ENCODE peak calls at places on chromosomes 11 and 22, in six cellular contexts. A is HepG2, O is A549, D is HEK293T, R is IMR-90, X is K562. T is an unnamed sample.

GRCh38 chr11:129380413-129380812 is 4.8 kb downstream of the BARX2 start:
- DNase-seq in X (no peak), O (no peak), D (no peak), R (no peak), A (no peak), T (no peak)

GRCh38 chr11:1570896-1571759 is 943 bp downstream of the DUSP8 start:
- DNase-seq in R (no peak), O (no peak), A (no peak), D (no peak), X (no peak), T (no peak)

GRCh38 chr22:49853981-49854791 is 542 bp downstream of the ZBED4 start:
- DNase-seq in O (no peak), R (peak), A (no peak), D (peak), X (peak), T (no peak)

GRCh38 chr11:2929511-2929879 is 275 bp upstream of the PHLDA2 start:
- DNase-seq in A (no peak), R (peak), O (peak), X (peak), D (no peak), T (no peak)

GRCh38 chr11:121964591-121964990 is 151.4 kb downstream of the BLID start:
- DNase-seq in A (no peak), R (peak), X (no peak), D (no peak), O (no peak), T (no peak)

GRCh38 chr22:25880524-25880923 is 138.5 kb downstream of the MYO18B start:
- DNase-seq in A (peak), R (no peak), O (no peak), D (no peak), X (no peak), T (peak)

GRCh38 chr11:107999759-108000455 is 8.8 kb upstream of the CUL5 start:
- DNase-seq in R (peak), D (peak), A (peak), O (peak), X (peak), T (peak)

GRCh38 chr11:66365711-66366619 is 5.6 kb downstream of the SLC29A2 start:
- DNase-seq in D (no peak), A (no peak), X (peak), R (no peak), O (no peak), T (no peak)

GRCh38 chr11:2927851-2928604 is 1.2 kb downstream of the PHLDA2 start:
- DNase-seq in O (peak), X (peak), R (peak), D (no peak), A (no peak), T (no peak)

GRCh38 chr11:109970516-109971183 is 122.5 kb upstream of the ZC3H12C start:
- DNase-seq in D (no peak), A (no peak), R (no peak), X (no peak), O (no peak), T (peak)

GRCh38 chr11:115674176-115674575 is 170.0 kb upstream of the CADM1 start:
- DNase-seq in D (no peak), X (no peak), A (no peak), O (no peak), R (peak), T (no peak)

GRCh38 chr11:79437274-79437980 is 3.4 kb downstream of the TENM4 start:
- DNase-seq in D (peak), A (no peak), R (peak), O (no peak), X (no peak), T (no peak)

GRCh38 chr22:35330258-35330861 is 30.7 kb downstream of the TOM1 start:
- DNase-seq in X (no peak), A (no peak), O (no peak), D (no peak), R (peak), T (no peak)

GRCh38 chr11:612201-612960 is 3.4 kb downstream of the IRF7 start:
- DNase-seq in O (peak), R (peak), A (peak), D (no peak), X (no peak), T (no peak)

GRCh38 chr11:82680252-82680651 is 53.4 kb downstream of the FAM181B start:
- DNase-seq in O (no peak), X (no peak), A (no peak), D (no peak), R (no peak), T (no peak)

GRCh38 chr11:17012179-17012578 is 2.0 kb downstream of the PLEKHA7 start:
- DNase-seq in D (no peak), X (no peak), A (no peak), R (no peak), O (no peak), T (no peak)

GRCh38 chr11:61332266-61332822 is 561 bp downstream of the DDB1 start:
- DNase-seq in R (peak), D (peak), A (peak), X (peak), O (peak), T (no peak)

GRCh38 chr22:36540867-36541642 is 12.1 kb upstream of the EIF3D start:
- DNase-seq in A (no peak), X (no peak), R (no peak), D (no peak), O (no peak), T (no peak)

GRCh38 chr11:128181984-128182383 is 405.4 kb downstream of the ETS1 start:
- DNase-seq in A (no peak), O (no peak), R (no peak), X (no peak), D (no peak), T (no peak)

GRCh38 chr11:128424271-128424709 is 163.1 kb downstream of the ETS1 start:
- DNase-seq in R (no peak), O (no peak), D (no peak), X (no peak), A (no peak), T (no peak)

GRCh38 chr11:48148749-48149148 is 67.9 kb upstream of the OR4B1 start:
- DNase-seq in A (no peak), O (no peak), D (no peak), X (no peak), R (no peak), T (no peak)

GRCh38 chr11:75813126-75813525 is 1.9 kb upstream of the UVRAG start:
- DNase-seq in R (no peak), O (no peak), A (no peak), X (no peak), D (no peak), T (no peak)

GRCh38 chr11:66008468-66009101 is 3.2 kb upstream of the CST6 start:
- DNase-seq in R (no peak), O (no peak), X (no peak), D (no peak), A (no peak), T (no peak)

GRCh38 chr11:121933694-121934093 is 182.3 kb downstream of the BLID start:
- DNase-seq in D (no peak), O (no peak), R (peak), X (no peak), A (no peak), T (no peak)

GRCh38 chr11:117171007-117171647 is 7.4 kb upstream of the SIDT2 start:
- DNase-seq in A (no peak), R (peak), O (no peak), D (no peak), X (no peak), T (no peak)

GRCh38 chr22:22996511-22997261 is 73.6 kb upstream of the GNAZ start:
- DNase-seq in A (no peak), O (no peak), X (no peak), R (no peak), D (no peak), T (no peak)

GRCh38 chr22:32926600-32926999 is 125.1 kb downstream of the TIMP3 start:
- DNase-seq in A (peak), R (peak), X (peak), O (peak), D (peak), T (no peak)

GRCh38 chr11:112085822-112086421 is 634 bp downstream of the TIMM8B start:
- DNase-seq in R (peak), A (no peak), D (peak), O (peak), X (peak), T (no peak)

GRCh38 chr11:614091-614582 is 1.6 kb downstream of the IRF7 start:
- DNase-seq in A (no peak), X (no peak), R (no peak), O (no peak), D (no peak), T (no peak)

GRCh38 chr22:34324763-34325162 is 404.5 kb upstream of the LARGE1 start:
- DNase-seq in O (no peak), X (no peak), D (no peak), R (no peak), A (no peak), T (no peak)

GRCh38 chr11:8937159-8937558 is 4.4 kb upstream of the C11orf16 start:
- DNase-seq in O (no peak), X (no peak), D (no peak), R (no peak), A (no peak), T (no peak)

GRCh38 chr11:8932564-8933180 is at the start of gene C11orf16:
- DNase-seq in D (no peak), X (no peak), A (no peak), R (no peak), O (no peak), T (no peak)

GRCh38 chr11:8933931-8934330 is 1.2 kb upstream of the C11orf16 start:
- DNase-seq in O (no peak), R (no peak), D (no peak), A (no peak), X (no peak), T (no peak)

GRCh38 chr11:8937659-8938058 is 4.9 kb upstream of the C11orf16 start:
- DNase-seq in R (no peak), D (no peak), O (no peak), A (no peak), X (no peak), T (no peak)

DNA sequence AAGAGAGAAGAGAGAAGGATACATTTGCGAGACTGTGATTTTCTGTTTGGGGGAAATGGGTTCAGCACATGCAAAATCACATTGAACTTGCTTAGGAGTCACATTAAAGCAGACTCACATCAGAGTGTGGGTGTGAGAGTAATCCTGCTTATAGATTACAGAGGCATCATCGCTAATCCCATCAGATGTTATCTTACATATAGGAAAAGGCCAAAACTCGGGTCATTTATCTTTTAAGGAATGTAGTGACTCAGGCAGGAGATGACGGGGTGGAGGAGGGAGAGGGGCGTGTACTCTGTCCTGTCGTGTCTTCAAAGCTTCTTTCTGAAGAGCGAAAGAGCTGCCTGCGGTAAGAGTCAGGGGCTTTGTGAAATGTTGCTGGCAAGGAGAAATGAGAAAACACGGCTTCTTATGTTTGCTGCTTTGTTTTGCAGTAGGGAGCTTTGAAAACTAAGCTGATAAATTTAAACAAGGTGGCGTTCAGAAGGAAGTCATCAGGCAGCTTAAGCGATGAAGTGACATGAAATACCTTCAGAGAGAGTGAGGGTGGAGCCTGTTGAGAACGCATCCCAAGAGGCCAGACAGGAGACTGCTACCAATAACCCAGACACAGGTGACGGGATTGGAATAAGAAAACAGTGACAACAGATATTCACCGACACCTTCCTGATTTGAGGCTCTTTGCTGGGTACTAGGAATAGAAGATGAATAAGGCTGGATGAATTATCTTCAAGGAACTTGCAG is 2.2 kb upstream of the C11orf16 start:
- DNase-seq in X (no peak), D (no peak), R (peak), O (no peak), A (peak), T (no peak)
- TF ChIP-seq BHLHE40 in X (no peak), D (no peak), R (peak), O (no peak), A (no peak), T (no peak)

GRCh38 chr11:59617876-59618275 is 2.3 kb upstream of the OSBP start:
- DNase-seq in X (no peak), A (no peak), R (no peak), D (no peak), O (no peak), T (no peak)
- TF ChIP-seq BHLHE40 in X (no peak), A (no peak), R (no peak), D (no peak), O (no peak), T (no peak)

GRCh38 chr11:44456544-44457270 is 108.8 kb upstream of the CD82 start:
- DNase-seq in R (no peak), D (peak), O (peak), A (no peak), X (no peak), T (no peak)
- TF ChIP-seq BHLHE40 in R (no peak), D (no peak), O (no peak), A (no peak), X (no peak), T (no peak)

GRCh38 chr11:20595101-20595500 is 4.3 kb upstream of the SLC6A5 start:
- DNase-seq in X (no peak), D (no peak), R (no peak), A (no peak), O (no peak), T (no peak)

GRCh38 chr11:20592741-20593140 is 6.7 kb upstream of the SLC6A5 start:
- DNase-seq in O (no peak), R (no peak), X (no peak), A (no peak), D (no peak), T (no peak)

GRCh38 chr11:20584093-20584774 is 15.2 kb upstream of the SLC6A5 start:
- DNase-seq in O (no peak), X (no peak), D (no peak), A (peak), R (no peak), T (no peak)

GRCh38 chr11:20594274-20595061 is 4.9 kb upstream of the SLC6A5 start:
- DNase-seq in R (no peak), A (peak), D (no peak), X (peak), O (no peak), T (no peak)

GRCh38 chr11:20589796-20590195 is 9.6 kb upstream of the SLC6A5 start:
- DNase-seq in O (no peak), D (no peak), A (no peak), R (no peak), X (no peak), T (no peak)
- TF ChIP-seq BHLHE40 in O (no peak), D (no peak), A (no peak), R (no peak), X (no peak), T (no peak)

GRCh38 chr22:43216738-43217137 is 29.8 kb upstream of the TTLL12 start:
- DNase-seq in X (no peak), O (no peak), A (no peak), D (no peak), R (no peak), T (no peak)
- TF ChIP-seq BHLHE40 in X (no peak), O (no peak), A (no peak), D (no peak), R (no peak), T (no peak)

DNA sequence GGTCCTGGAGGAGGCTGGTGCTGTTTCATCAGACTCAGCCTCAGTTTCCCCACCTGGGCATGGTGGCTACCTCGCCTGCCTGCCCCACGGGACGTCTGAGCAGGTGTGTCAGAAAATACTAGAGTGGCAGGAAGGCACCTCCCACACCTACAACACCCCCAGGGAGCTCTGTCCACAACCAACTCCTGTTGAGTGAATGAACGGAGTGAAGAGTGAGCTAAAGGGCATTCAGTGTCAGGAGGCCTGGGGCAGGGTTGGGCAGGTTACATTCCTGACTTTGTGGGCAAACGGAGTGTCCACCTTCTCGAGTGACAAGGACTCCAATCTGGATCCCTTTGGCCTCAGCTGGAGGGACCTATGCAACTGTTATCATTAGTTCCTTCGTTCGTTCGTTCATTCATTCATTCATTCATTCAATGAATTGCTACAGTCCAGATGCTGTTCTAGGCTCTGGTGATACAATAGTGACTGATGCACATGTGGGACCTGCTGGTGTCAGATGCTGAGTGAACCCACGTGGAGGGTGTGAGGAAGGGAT is 195.2 kb downstream of the CTTN start:
- DNase-seq in R (no peak), A (no peak), O (no peak), X (no peak), D (no peak), T (no peak)
- TF ChIP-seq BHLHE40 in R (no peak), A (no peak), O (no peak), X (no peak), D (no peak), T (no peak)

GRCh38 chr11:8225589-8226036 is 38.1 kb downstream of the LMO1 start:
- DNase-seq in A (peak), X (peak), O (peak), R (peak), D (peak), T (no peak)
- TF ChIP-seq BHLHE40 in A (no peak), X (no peak), O (no peak), R (no peak), D (no peak), T (no peak)

DNA sequence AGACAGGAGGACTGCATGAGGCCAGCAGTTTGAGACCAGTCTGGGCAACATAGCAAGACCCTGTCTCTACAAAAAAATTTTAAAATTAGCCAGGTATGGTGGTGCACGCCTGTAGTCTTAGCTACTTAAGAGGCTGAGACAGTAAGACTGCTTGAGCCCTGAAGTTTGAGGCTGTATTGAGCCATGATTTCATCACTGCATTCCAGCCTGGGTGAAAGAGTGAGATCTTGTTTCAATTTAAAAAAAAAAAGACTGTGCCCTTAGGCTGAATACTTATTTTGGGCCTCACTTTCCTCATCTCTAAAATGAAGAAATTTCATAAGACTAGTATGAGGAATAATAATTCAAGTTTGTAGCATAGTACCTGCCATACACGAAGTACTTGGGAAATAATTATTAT is 6.9 kb downstream of the AQP11 start:
- DNase-seq in R (peak), O (no peak), X (no peak), D (no peak), A (no peak), T (no peak)
- TF ChIP-seq BHLHE40 in R (no peak), O (no peak), X (no peak), D (no peak), A (no peak), T (no peak)

GRCh38 chr11:72441647-72442267 is 7.4 kb upstream of the CLPB start:
- DNase-seq in X (no peak), R (peak), D (no peak), O (no peak), A (no peak), T (no peak)

GRCh38 chr11:72445423-72445822 is 11.1 kb upstream of the CLPB start:
- DNase-seq in R (no peak), A (no peak), O (no peak), D (no peak), X (no peak), T (no peak)

GRCh38 chr11:72446929-72447753 is 12.8 kb upstream of the CLPB start:
- DNase-seq in A (peak), O (peak), D (peak), X (peak), R (peak), T (no peak)

GRCh38 chr11:72439455-72439854 is 5.1 kb upstream of the CLPB start:
- DNase-seq in R (peak), X (no peak), O (no peak), D (no peak), A (no peak), T (no peak)

GRCh38 chr11:72443016-72443415 is 8.7 kb upstream of the CLPB start:
- DNase-seq in R (peak), O (no peak), D (no peak), X (no peak), A (no peak), T (no peak)
- TF ChIP-seq BHLHE40 in R (no peak), O (no peak), D (no peak), X (no peak), A (no peak), T (no peak)

GRCh38 chr11:134062255-134063030 is 6.4 kb upstream of the JAM3 start:
- DNase-seq in O (no peak), D (no peak), R (no peak), X (no peak), A (no peak), T (no peak)

GRCh38 chr11:134063096-134063495 is 5.8 kb upstream of the JAM3 start:
- DNase-seq in D (no peak), A (no peak), X (no peak), O (no peak), R (no peak), T (no peak)

GRCh38 chr11:134065381-134065780 is 3.5 kb upstream of the JAM3 start:
- DNase-seq in R (no peak), X (no peak), A (no peak), O (no peak), D (no peak), T (no peak)

GRCh38 chr11:134067486-134067885 is 1.4 kb upstream of the JAM3 start:
- DNase-seq in A (no peak), D (no peak), R (no peak), X (no peak), O (no peak), T (no peak)

DNA sequence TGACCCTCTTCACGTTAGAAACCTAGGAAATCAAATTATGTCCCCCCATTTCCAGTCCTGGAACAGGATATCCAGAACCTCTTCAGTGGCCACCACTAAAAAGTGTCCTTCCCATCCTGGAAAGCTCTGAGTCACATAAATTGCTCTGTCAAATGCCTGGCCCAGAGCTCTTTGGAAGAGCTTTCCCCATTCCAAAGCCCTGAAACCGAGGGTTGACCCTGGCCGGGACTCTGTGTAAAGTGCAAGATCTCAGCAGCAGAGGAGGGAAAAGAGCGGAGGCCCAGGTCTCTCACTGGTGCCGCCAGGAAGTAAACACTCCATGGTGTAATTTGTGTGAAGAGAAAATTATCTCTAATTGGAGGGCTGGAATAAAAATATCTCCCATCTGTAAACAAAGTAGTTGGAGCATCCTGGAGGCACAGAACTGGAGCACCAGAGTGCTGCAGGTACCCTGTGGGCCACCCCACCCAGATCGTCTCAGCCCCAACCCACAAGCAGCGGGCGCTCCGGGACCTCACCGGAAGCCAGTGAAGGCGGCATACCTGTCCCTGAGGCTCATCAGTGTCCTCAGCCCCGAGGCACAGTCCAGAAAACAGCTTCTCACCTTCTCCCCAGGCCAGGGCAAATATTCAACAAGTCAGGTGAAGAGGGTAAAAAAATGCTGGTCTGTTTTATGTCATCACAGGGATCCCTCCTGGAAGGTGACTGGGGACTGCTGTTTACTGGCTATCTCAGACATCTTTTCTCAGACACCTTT is 4.7 kb upstream of the JAM3 start:
- DNase-seq in X (no peak), R (no peak), O (no peak), D (no peak), A (no peak), T (no peak)
- TF ChIP-seq BHLHE40 in X (no peak), R (no peak), O (no peak), D (no peak), A (no peak), T (no peak)